ENCODE peak calls at places on chromosomes 11 and 22, in nine cellular contexts. P is ovary, K is neural crest cell, W is adrenal gland, X is fibroblast of pulmonary artery, D is AG04450, Y is GM13976, V is Calu3, E is stomach. C is an unnamed sample.

GRCh38 chr11:123454060-123454651 is 24.1 kb downstream of the GRAMD1B start:
- DNase-seq in P (no peak), K (no peak), W (peak; percentile 88), X (peak; percentile 96), D (no peak), Y (no peak), V (no peak), E (no peak), C (no peak)

GRCh38 chr22:49412236-49412635 is 415.4 kb downstream of the BRD1 start:
- DNase-seq in P (no peak), K (no peak), W (peak; percentile 11), X (no peak), D (no peak), Y (no peak), V (no peak), E (no peak), C (no peak)

GRCh38 chr11:11758603-11759196 is 83.1 kb upstream of the USP47 start:
- DNase-seq in P (no peak), K (no peak), W (no peak), X (no peak), D (no peak), Y (no peak), V (no peak), E (no peak), C (no peak)

GRCh38 chr11:47184711-47185304 is 1.4 kb downstream of the PACSIN3 start:
- DNase-seq in P (no peak), K (no peak), W (no peak), X (no peak), D (no peak), Y (no peak), V (no peak), E (peak; percentile 87), C (no peak)

GRCh38 chr22:40196628-40197027 is 18.9 kb downstream of the TNRC6B start:
- DNase-seq in P (peak; percentile 55), K (no peak), W (peak; percentile 80), X (peak; percentile 88), D (peak; percentile 86), Y (peak; percentile 59), V (no peak), E (no peak), C (peak; percentile 48)

GRCh38 chr11:134020598-134020997 is 48.3 kb upstream of the JAM3 start:
- DNase-seq in P (no peak), K (no peak), W (no peak), X (no peak), D (no peak), Y (no peak), V (no peak), E (no peak), C (no peak)

GRCh38 chr11:79087238-79087956 is 353.4 kb downstream of the TENM4 start:
- DNase-seq in P (no peak), K (no peak), W (no peak), X (peak; percentile 83), D (no peak), Y (no peak), V (no peak), E (no peak), C (no peak)

GRCh38 chr22:36425977-36426523 is 38.3 kb upstream of the MYH9 start:
- DNase-seq in P (peak; percentile 51), K (peak; percentile 54), W (peak; percentile 68), X (peak; percentile 66), D (no peak), Y (no peak), V (no peak), E (no peak), C (no peak)

GRCh38 chr11:21511835-21512440 is 680.9 kb upstream of the ANO5 start:
- DNase-seq in P (peak; percentile 14), K (peak; percentile 71), W (peak; percentile 68), X (peak; percentile 45), D (no peak), Y (peak; percentile 21), V (peak; percentile 83), E (peak; percentile 68), C (peak; percentile 24)

GRCh38 chr11:38169286-38169685 is 1571.2 kb upstream of the RAG2 start:
- DNase-seq in P (no peak), K (no peak), W (no peak), X (peak; percentile 84), D (no peak), Y (no peak), V (no peak), E (no peak), C (no peak)

GRCh38 chr22:26448334-26448733 is 19.3 kb downstream of the ASPHD2 start:
- DNase-seq in P (no peak), K (no peak), W (no peak), X (no peak), D (no peak), Y (no peak), V (no peak), E (no peak), C (no peak)

GRCh38 chr11:126332221-126332711 is 23.2 kb upstream of the ST3GAL4 start:
- DNase-seq in P (peak; percentile 72), K (no peak), W (peak; percentile 97), X (peak; percentile 82), D (peak; percentile 50), Y (no peak), V (no peak), E (no peak), C (no peak)

GRCh38 chr11:23138761-23139160 is 278.5 kb upstream of the CCDC179 start:
- DNase-seq in P (no peak), K (no peak), W (no peak), X (no peak), D (no peak), Y (no peak), V (no peak), E (no peak), C (no peak)

GRCh38 chr22:45308624-45309421 is 911 bp upstream of the FAM118A start:
- DNase-seq in P (no peak), K (no peak), W (peak; percentile 58), X (no peak), D (no peak), Y (no peak), V (no peak), E (no peak), C (no peak)

GRCh38 chr11:1529286-1529685 is 42.7 kb upstream of the MOB2 start:
- DNase-seq in P (no peak), K (no peak), W (no peak), X (no peak), D (no peak), Y (no peak), V (no peak), E (no peak), C (no peak)

GRCh38 chr11:115178705-115179104 is 325.5 kb downstream of the CADM1 start:
- DNase-seq in P (no peak), K (no peak), W (no peak), X (no peak), D (no peak), Y (no peak), V (no peak), E (no peak), C (no peak)

DNA sequence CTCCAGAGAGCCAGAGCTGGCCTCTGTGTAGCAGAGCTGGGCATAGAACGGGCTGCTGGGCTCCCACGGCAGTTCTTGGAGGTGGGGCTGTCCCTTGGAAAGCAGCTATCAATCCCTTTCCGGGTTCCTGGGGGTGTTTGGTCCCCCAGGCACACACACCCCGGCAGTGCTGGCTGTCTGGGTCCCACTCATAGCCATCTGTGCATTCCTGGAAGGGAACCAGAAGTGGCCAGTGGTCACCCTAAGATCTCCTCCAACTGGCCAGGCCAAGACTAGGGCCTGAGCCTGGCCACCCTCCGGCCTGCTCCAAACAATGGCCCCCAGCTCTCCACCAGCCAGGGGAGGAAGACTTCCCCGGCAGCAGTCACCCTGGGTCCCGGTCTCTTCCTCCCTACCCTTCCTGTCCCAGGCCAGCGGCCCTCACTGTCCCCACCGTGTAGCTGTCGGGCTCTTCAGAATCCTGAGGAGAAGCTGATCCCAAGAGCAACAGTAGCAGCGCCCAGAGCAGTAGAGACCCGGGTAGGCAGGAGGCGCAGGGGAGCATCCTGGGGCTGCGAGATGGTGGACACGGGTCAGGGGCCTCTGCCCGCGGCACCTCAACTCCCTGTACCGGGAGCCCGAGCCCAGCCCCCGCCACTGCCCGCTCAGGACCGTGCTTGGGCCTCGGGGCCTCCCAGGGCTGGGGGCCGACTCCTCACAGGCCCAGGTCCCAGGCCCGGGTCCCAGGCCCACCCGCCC is 620 bp downstream of the EFEMP2 start:
- DNase-seq in P (no peak), K (no peak), W (no peak), X (no peak), D (no peak), Y (no peak), V (no peak), E (no peak), C (no peak)
- TF ChIP-seq CTCF in P (no peak), K (no peak), W (no peak), X (peak; percentile 27), D (peak; percentile 39), Y (no peak), V (no peak), E (no peak), C (no peak)

DNA sequence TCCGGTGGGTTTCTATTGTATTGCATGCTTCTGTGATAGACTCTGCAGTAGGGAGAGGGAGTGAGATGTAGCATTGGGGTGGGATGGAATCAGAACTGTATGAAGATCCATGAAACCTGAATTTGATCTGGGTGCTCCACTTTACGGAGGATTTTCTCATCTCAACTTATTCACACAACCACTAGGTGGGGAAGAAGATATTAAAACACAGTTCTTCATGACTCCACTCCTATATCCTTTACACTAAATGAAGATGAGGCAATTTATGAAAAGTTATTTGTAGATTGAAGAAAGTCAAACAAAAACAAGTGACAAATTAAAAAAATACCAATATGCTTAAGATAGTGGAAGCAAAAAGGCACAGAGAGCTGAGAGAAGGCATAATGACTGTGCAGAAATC is 92.6 kb upstream of the PDGFD start:
- DNase-seq in P (no peak), K (no peak), W (no peak), X (peak; percentile 49), D (no peak), Y (no peak), V (no peak), E (no peak), C (no peak)
- TF ChIP-seq CTCF in P (no peak), K (peak; percentile 41), W (no peak), X (peak; percentile 48), D (peak; percentile 44), Y (no peak), V (no peak), E (no peak), C (no peak)

DNA sequence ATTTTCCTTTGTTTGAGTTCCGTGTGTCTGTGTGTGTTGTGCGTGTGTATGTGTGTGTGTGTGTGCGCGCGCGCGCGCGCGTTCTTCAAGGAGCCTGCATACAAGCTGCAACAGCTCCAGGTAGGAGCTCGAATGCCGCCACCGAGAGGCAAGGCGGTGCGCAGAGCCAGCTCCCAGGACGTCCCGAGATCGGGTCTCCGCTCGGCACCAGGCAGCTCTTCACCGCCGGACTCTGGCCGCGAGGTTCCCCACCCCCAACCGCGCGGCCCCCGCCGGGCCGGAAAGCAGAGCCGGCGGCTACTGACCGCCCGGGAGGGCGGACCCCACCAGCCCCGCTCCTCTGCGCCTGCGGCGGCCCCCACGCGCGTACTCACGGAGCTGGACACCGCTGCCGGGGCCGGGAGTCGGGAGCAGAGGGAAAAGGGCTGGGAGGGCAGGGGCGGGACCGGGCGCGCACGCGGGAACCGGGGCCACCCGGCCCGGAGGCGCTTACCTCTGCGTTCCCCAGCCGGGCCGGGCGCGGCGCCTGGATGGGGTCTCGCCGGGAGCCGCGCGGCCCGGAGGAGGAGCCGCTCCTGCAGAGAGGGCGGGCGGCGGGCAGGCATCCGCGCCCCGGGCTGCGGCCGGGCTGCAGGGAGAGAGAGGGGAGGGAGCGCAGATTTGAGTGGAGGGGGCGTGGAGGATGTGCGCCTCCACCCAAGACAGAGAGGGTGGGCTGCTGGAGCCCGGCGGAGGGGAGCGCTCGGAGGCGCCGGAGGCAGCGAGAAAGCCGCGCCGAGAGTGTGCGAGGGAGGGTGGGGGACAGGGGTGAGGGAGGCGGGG is 40.3 kb upstream of the AKIP1 start:
- DNase-seq in P (peak; percentile 70), K (peak; percentile 59), W (peak; percentile 63), X (peak; percentile 77), D (peak; percentile 29), Y (peak; percentile 68), V (peak; percentile 65), E (peak; percentile 75), C (peak; percentile 49)
- TF ChIP-seq CTCF in P (no peak), K (no peak), W (no peak), X (no peak), D (no peak), Y (no peak), V (no peak), E (no peak), C (no peak)

GRCh38 chr11:19920982-19921381 is 208.3 kb downstream of the NAV2 start:
- DNase-seq in P (no peak), K (no peak), W (no peak), X (no peak), D (no peak), Y (no peak), V (no peak), E (no peak), C (no peak)
- TF ChIP-seq CTCF in P (no peak), K (no peak), W (no peak), X (no peak), D (no peak), Y (no peak), V (no peak), E (no peak), C (no peak)

C was measured in GM10248.